ENCODE peak calls at places on chromosomes 2 and 18, in ten cellular contexts. One of them, this sample, is unnamed.

GRCh38 chr2:160751021-160751420 is 257.4 kb upstream of the RBMS1 start:
- DNase-seq in GM10248: no peak
- DNase-seq in nephron progenitor cell: no peak
- DNase-seq in astrocyte of the spinal cord: peak
- DNase-seq in fibroblast of the aortic adventitia: peak
- DNase-seq in ovary: no peak
- DNase-seq in GM06990: no peak
- DNase-seq in endothelial cell: no peak
- DNase-seq in BE2C: no peak
- DNase-seq in neural crest cell: no peak
- DNase-seq in this sample: no peak

GRCh38 chr18:62979172-62979571 is 263.8 kb downstream of the PHLPP1 start:
- DNase-seq in GM10248: no peak
- DNase-seq in nephron progenitor cell: no peak
- DNase-seq in astrocyte of the spinal cord: peak
- DNase-seq in fibroblast of the aortic adventitia: peak
- DNase-seq in ovary: peak
- DNase-seq in GM06990: no peak
- DNase-seq in endothelial cell: no peak
- DNase-seq in BE2C: peak
- DNase-seq in neural crest cell: no peak
- DNase-seq in this sample: no peak

GRCh38 chr18:55448390-55448789 is 139.6 kb downstream of the TCF4 start:
- DNase-seq in GM10248: no peak
- DNase-seq in nephron progenitor cell: no peak
- DNase-seq in astrocyte of the spinal cord: no peak
- DNase-seq in fibroblast of the aortic adventitia: no peak
- DNase-seq in ovary: no peak
- DNase-seq in GM06990: no peak
- DNase-seq in endothelial cell: no peak
- DNase-seq in BE2C: no peak
- DNase-seq in neural crest cell: no peak
- DNase-seq in this sample: no peak

GRCh38 chr2:112790305-112790704 is 6.0 kb upstream of the IL1A start:
- DNase-seq in GM10248: no peak
- DNase-seq in nephron progenitor cell: no peak
- DNase-seq in astrocyte of the spinal cord: no peak
- DNase-seq in fibroblast of the aortic adventitia: no peak
- DNase-seq in ovary: no peak
- DNase-seq in GM06990: no peak
- DNase-seq in endothelial cell: no peak
- DNase-seq in BE2C: no peak
- DNase-seq in neural crest cell: no peak
- DNase-seq in this sample: no peak

GRCh38 chr2:101395545-101396351 is 8.4 kb upstream of the CREG2 start:
- DNase-seq in GM10248: no peak
- DNase-seq in nephron progenitor cell: no peak
- DNase-seq in astrocyte of the spinal cord: no peak
- DNase-seq in fibroblast of the aortic adventitia: no peak
- DNase-seq in ovary: no peak
- DNase-seq in GM06990: no peak
- DNase-seq in endothelial cell: no peak
- DNase-seq in BE2C: no peak
- DNase-seq in neural crest cell: no peak
- DNase-seq in this sample: no peak

GRCh38 chr18:75249672-75250470 is 39.3 kb downstream of the TSHZ1 start:
- DNase-seq in GM10248: no peak
- DNase-seq in nephron progenitor cell: no peak
- DNase-seq in astrocyte of the spinal cord: no peak
- DNase-seq in fibroblast of the aortic adventitia: no peak
- DNase-seq in ovary: peak
- DNase-seq in GM06990: peak
- DNase-seq in endothelial cell: no peak
- DNase-seq in BE2C: no peak
- DNase-seq in neural crest cell: no peak
- DNase-seq in this sample: no peak

GRCh38 chr2:14746133-14746532 is 113.6 kb downstream of the LRATD1 start:
- DNase-seq in GM10248: no peak
- DNase-seq in nephron progenitor cell: no peak
- DNase-seq in astrocyte of the spinal cord: no peak
- DNase-seq in fibroblast of the aortic adventitia: no peak
- DNase-seq in ovary: no peak
- DNase-seq in GM06990: no peak
- DNase-seq in endothelial cell: no peak
- DNase-seq in BE2C: no peak
- DNase-seq in neural crest cell: no peak
- DNase-seq in this sample: no peak

GRCh38 chr18:27844416-27844792 is 332.5 kb downstream of the CDH2 start:
- DNase-seq in GM10248: no peak
- DNase-seq in nephron progenitor cell: no peak
- DNase-seq in astrocyte of the spinal cord: peak
- DNase-seq in fibroblast of the aortic adventitia: no peak
- DNase-seq in ovary: no peak
- DNase-seq in GM06990: no peak
- DNase-seq in endothelial cell: no peak
- DNase-seq in BE2C: no peak
- DNase-seq in neural crest cell: no peak
- DNase-seq in this sample: no peak

GRCh38 chr2:11508279-11508678 is 25.6 kb upstream of the GREB1 start:
- DNase-seq in GM10248: no peak
- DNase-seq in nephron progenitor cell: no peak
- DNase-seq in astrocyte of the spinal cord: no peak
- DNase-seq in fibroblast of the aortic adventitia: no peak
- DNase-seq in ovary: peak
- DNase-seq in GM06990: no peak
- DNase-seq in endothelial cell: no peak
- DNase-seq in BE2C: no peak
- DNase-seq in neural crest cell: no peak
- DNase-seq in this sample: no peak

GRCh38 chr2:27720004-27720551 is 51.4 kb upstream of the MRPL33 start:
- DNase-seq in GM10248: no peak
- DNase-seq in nephron progenitor cell: no peak
- DNase-seq in astrocyte of the spinal cord: peak
- DNase-seq in fibroblast of the aortic adventitia: peak
- DNase-seq in ovary: no peak
- DNase-seq in GM06990: no peak
- DNase-seq in endothelial cell: no peak
- DNase-seq in BE2C: peak
- DNase-seq in neural crest cell: no peak
- DNase-seq in this sample: no peak

GRCh38 chr18:13136056-13136688 is 82.4 kb upstream of the LDLRAD4 start:
- DNase-seq in GM10248: peak
- DNase-seq in nephron progenitor cell: no peak
- DNase-seq in astrocyte of the spinal cord: peak
- DNase-seq in fibroblast of the aortic adventitia: no peak
- DNase-seq in ovary: peak
- DNase-seq in GM06990: peak
- DNase-seq in endothelial cell: no peak
- DNase-seq in BE2C: no peak
- DNase-seq in neural crest cell: no peak
- DNase-seq in this sample: no peak

GRCh38 chr2:101956465-101957030 is 35.2 kb upstream of the IL1R2 start:
- DNase-seq in GM10248: no peak
- DNase-seq in nephron progenitor cell: no peak
- DNase-seq in astrocyte of the spinal cord: no peak
- DNase-seq in fibroblast of the aortic adventitia: peak
- DNase-seq in ovary: no peak
- DNase-seq in GM06990: no peak
- DNase-seq in endothelial cell: no peak
- DNase-seq in BE2C: no peak
- DNase-seq in neural crest cell: no peak
- DNase-seq in this sample: no peak

GRCh38 chr2:160908157-160908556 is 252.1 kb upstream of the TANK start:
- DNase-seq in GM10248: no peak
- DNase-seq in nephron progenitor cell: no peak
- DNase-seq in astrocyte of the spinal cord: no peak
- DNase-seq in fibroblast of the aortic adventitia: no peak
- DNase-seq in ovary: no peak
- DNase-seq in GM06990: no peak
- DNase-seq in endothelial cell: no peak
- DNase-seq in BE2C: no peak
- DNase-seq in neural crest cell: no peak
- DNase-seq in this sample: no peak

GRCh38 chr2:26184086-26184485 is 11.2 kb downstream of the GAREM2 start:
- DNase-seq in GM10248: no peak
- DNase-seq in nephron progenitor cell: no peak
- DNase-seq in astrocyte of the spinal cord: no peak
- DNase-seq in fibroblast of the aortic adventitia: no peak
- DNase-seq in ovary: no peak
- DNase-seq in GM06990: no peak
- DNase-seq in endothelial cell: no peak
- DNase-seq in BE2C: no peak
- DNase-seq in neural crest cell: no peak
- DNase-seq in this sample: no peak

DNA sequence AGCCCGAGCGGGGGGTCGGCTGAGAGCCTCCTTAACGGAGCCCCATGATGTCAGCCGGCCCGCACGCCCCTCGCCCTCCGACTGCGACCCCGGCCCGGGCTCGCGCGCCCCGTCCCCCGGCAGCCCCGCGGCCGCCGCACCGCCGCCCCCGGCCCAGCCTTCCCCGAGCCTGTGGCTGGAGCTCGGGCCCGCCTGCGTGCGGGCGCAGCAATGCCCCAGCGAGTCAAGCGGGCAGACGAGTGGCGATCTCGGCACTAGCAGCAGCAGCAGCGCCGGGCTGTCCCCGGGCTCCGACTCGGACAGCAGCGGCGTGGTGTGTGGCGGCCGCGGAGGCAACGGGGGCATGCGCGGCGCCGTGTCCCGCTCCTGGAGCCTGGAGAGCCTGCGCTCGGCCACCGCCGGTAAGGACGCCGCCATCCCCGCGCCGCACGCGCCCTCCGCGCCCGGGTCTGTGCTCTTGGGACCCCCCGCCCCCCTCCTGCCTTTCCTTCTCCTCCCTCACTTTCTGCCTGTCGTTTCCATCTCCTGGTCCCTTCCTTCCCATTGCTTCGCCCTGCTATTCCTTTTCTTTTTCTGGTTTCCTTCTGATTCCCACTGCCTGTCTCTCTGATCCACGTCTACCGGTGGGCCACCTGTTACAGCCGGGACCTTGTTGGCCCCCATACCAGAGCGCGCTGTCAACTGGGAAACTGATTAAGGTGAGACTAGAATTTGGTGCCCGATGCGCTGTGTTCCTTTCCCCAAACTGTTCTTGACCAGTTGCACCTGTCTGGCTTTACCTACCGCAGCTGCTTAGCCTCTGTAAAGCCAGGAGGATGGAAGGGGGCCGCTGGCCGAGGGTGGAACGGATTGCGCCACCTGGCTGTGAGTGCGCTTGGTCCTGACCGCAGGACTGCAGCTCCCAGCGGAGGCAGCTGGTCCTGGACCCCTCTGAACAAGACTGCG is 127.4 kb downstream of the ARHGEF4 start:
- DNase-seq in GM10248: peak
- DNase-seq in nephron progenitor cell: peak
- DNase-seq in astrocyte of the spinal cord: no peak
- DNase-seq in fibroblast of the aortic adventitia: no peak
- DNase-seq in ovary: no peak
- DNase-seq in GM06990: peak
- DNase-seq in endothelial cell: peak
- DNase-seq in BE2C: peak
- DNase-seq in neural crest cell: peak
- DNase-seq in this sample: peak
- TF ChIP-seq CTCF in GM10248: peak
- TF ChIP-seq CTCF in nephron progenitor cell: peak
- TF ChIP-seq CTCF in astrocyte of the spinal cord: no peak
- TF ChIP-seq CTCF in fibroblast of the aortic adventitia: no peak
- TF ChIP-seq CTCF in ovary: no peak
- TF ChIP-seq CTCF in GM06990: no peak
- TF ChIP-seq CTCF in endothelial cell: peak
- TF ChIP-seq CTCF in BE2C: peak
- TF ChIP-seq CTCF in neural crest cell: peak
- TF ChIP-seq CTCF in this sample: peak

DNA sequence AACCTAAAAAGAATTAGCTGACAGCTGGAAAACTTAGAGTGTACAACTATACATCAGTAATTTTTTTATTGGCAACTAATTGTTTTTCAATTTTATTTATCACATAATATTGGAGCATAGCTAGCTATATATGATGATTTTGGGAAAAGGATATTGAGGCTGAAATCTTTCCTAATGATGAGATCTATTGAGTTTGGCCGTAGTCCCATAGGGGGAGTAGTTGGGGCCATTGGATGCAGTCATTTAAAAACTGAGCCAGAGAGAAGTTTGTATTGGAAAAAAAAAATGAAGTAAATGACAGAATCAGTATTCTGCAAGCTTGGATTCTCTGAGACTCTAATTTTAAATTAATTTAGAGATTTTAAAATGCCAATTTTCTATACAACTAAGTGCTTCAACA is 179.8 kb downstream of the LTBP1 start:
- DNase-seq in GM10248: no peak
- DNase-seq in nephron progenitor cell: no peak
- DNase-seq in astrocyte of the spinal cord: no peak
- DNase-seq in fibroblast of the aortic adventitia: no peak
- DNase-seq in ovary: no peak
- DNase-seq in GM06990: no peak
- DNase-seq in endothelial cell: no peak
- DNase-seq in BE2C: no peak
- DNase-seq in neural crest cell: no peak
- DNase-seq in this sample: no peak
- TF ChIP-seq CTCF in GM10248: no peak
- TF ChIP-seq CTCF in nephron progenitor cell: no peak
- TF ChIP-seq CTCF in astrocyte of the spinal cord: peak
- TF ChIP-seq CTCF in fibroblast of the aortic adventitia: peak
- TF ChIP-seq CTCF in ovary: no peak
- TF ChIP-seq CTCF in GM06990: no peak
- TF ChIP-seq CTCF in endothelial cell: no peak
- TF ChIP-seq CTCF in BE2C: peak
- TF ChIP-seq CTCF in neural crest cell: peak
- TF ChIP-seq CTCF in this sample: no peak

GRCh38 chr2:177101930-177102329 is 110.7 kb upstream of the HNRNPA3 start:
- DNase-seq in GM10248: no peak
- DNase-seq in nephron progenitor cell: no peak
- DNase-seq in astrocyte of the spinal cord: no peak
- DNase-seq in fibroblast of the aortic adventitia: no peak
- DNase-seq in ovary: no peak
- DNase-seq in GM06990: no peak
- DNase-seq in endothelial cell: no peak
- DNase-seq in BE2C: no peak
- DNase-seq in neural crest cell: no peak
- DNase-seq in this sample: no peak

GRCh38 chr2:177108890-177109289 is 103.7 kb upstream of the HNRNPA3 start:
- DNase-seq in GM10248: no peak
- DNase-seq in nephron progenitor cell: no peak
- DNase-seq in astrocyte of the spinal cord: no peak
- DNase-seq in fibroblast of the aortic adventitia: no peak
- DNase-seq in ovary: no peak
- DNase-seq in GM06990: no peak
- DNase-seq in endothelial cell: no peak
- DNase-seq in BE2C: no peak
- DNase-seq in neural crest cell: no peak
- DNase-seq in this sample: no peak

GRCh38 chr2:177106212-177106611 is 106.4 kb upstream of the HNRNPA3 start:
- DNase-seq in GM10248: no peak
- DNase-seq in nephron progenitor cell: no peak
- DNase-seq in astrocyte of the spinal cord: no peak
- DNase-seq in fibroblast of the aortic adventitia: no peak
- DNase-seq in ovary: no peak
- DNase-seq in GM06990: no peak
- DNase-seq in endothelial cell: no peak
- DNase-seq in BE2C: peak
- DNase-seq in neural crest cell: no peak
- DNase-seq in this sample: no peak
- TF ChIP-seq CTCF in GM10248: no peak
- TF ChIP-seq CTCF in nephron progenitor cell: no peak
- TF ChIP-seq CTCF in astrocyte of the spinal cord: no peak
- TF ChIP-seq CTCF in fibroblast of the aortic adventitia: no peak
- TF ChIP-seq CTCF in ovary: no peak
- TF ChIP-seq CTCF in GM06990: peak
- TF ChIP-seq CTCF in endothelial cell: no peak
- TF ChIP-seq CTCF in BE2C: peak
- TF ChIP-seq CTCF in neural crest cell: peak
- TF ChIP-seq CTCF in this sample: no peak

GRCh38 chr18:78021196-78021595 is 771.5 kb downstream of the GALR1 start:
- DNase-seq in GM10248: no peak
- DNase-seq in nephron progenitor cell: no peak
- DNase-seq in astrocyte of the spinal cord: no peak
- DNase-seq in fibroblast of the aortic adventitia: no peak
- DNase-seq in ovary: no peak
- DNase-seq in GM06990: no peak
- DNase-seq in endothelial cell: no peak
- DNase-seq in BE2C: no peak
- DNase-seq in neural crest cell: no peak
- DNase-seq in this sample: no peak
- TF ChIP-seq CTCF in GM10248: no peak
- TF ChIP-seq CTCF in nephron progenitor cell: peak
- TF ChIP-seq CTCF in astrocyte of the spinal cord: no peak
- TF ChIP-seq CTCF in fibroblast of the aortic adventitia: no peak
- TF ChIP-seq CTCF in ovary: no peak
- TF ChIP-seq CTCF in GM06990: no peak
- TF ChIP-seq CTCF in endothelial cell: no peak
- TF ChIP-seq CTCF in BE2C: no peak
- TF ChIP-seq CTCF in neural crest cell: peak
- TF ChIP-seq CTCF in this sample: peak